ENCODE peak calls at places on chromosomes 11 and 22, in five cellular contexts. L is globus pallidus, S is mucosa of gallbladder, C is occipital lobe, T is COLO829. N is an unnamed sample.

GRCh38 chr11:12201016-12201985 is 90.9 kb downstream of the MICAL2 start:
- DNase-seq in L (no peak), T (no peak), S (no peak), C (peak), N (peak)

GRCh38 chr11:63805844-63806415 is 7.3 kb upstream of the SPINDOC start:
- DNase-seq in T (no peak), L (no peak), S (no peak), C (no peak), N (no peak)

GRCh38 chr11:134524201-134524600 is 112.2 kb upstream of the B3GAT1 start:
- DNase-seq in T (no peak), S (no peak), C (no peak), L (no peak), N (peak)

GRCh38 chr11:110720646-110721283 is 8.5 kb upstream of the ARHGAP20 start:
- DNase-seq in T (no peak), L (no peak), S (no peak), C (no peak), N (no peak)

GRCh38 chr22:34301569-34301968 is 381.3 kb upstream of the LARGE1 start:
- DNase-seq in S (no peak), T (no peak), C (no peak), L (no peak), N (no peak)

GRCh38 chr11:63478896-63479295 is 12.1 kb downstream of the PLAAT5 start:
- DNase-seq in S (peak), C (peak), L (peak), T (peak), N (peak)

GRCh38 chr11:60563553-60564235 is 48.5 kb downstream of the MS4A13 start:
- DNase-seq in T (peak), S (no peak), L (no peak), C (no peak), N (no peak)

GRCh38 chr22:16695261-16695660 is 102.7 kb upstream of the CCT8L2 start:
- DNase-seq in T (no peak), L (no peak), S (no peak), C (no peak), N (no peak)

GRCh38 chr22:24601217-24602104 is 1.5 kb upstream of the GGT1 start:
- DNase-seq in C (no peak), L (no peak), T (no peak), S (peak), N (no peak)

GRCh38 chr22:39634530-39635399 is 64.2 kb downstream of the CACNA1I start:
- DNase-seq in L (no peak), T (peak), C (peak), S (peak), N (no peak)

GRCh38 chr22:31474743-31475142 is 14.9 kb downstream of the EIF4ENIF1 start:
- DNase-seq in T (no peak), C (no peak), L (no peak), S (no peak), N (no peak)

GRCh38 chr11:8832571-8833260 is 78.3 kb upstream of the AKIP1 start:
- DNase-seq in C (no peak), S (no peak), L (no peak), T (no peak), N (no peak)

GRCh38 chr11:87176044-87176443 is 138.3 kb downstream of the TMEM135 start:
- DNase-seq in C (no peak), L (no peak), S (no peak), T (no peak), N (no peak)

GRCh38 chr11:120027546-120028180 is 110.2 kb downstream of the TRIM29 start:
- DNase-seq in S (no peak), T (no peak), L (no peak), C (no peak), N (no peak)

GRCh38 chr11:110763249-110764011 is 51.2 kb upstream of the ARHGAP20 start:
- DNase-seq in L (no peak), T (peak), C (no peak), S (peak), N (peak)

GRCh38 chr11:19730373-19730772 is 17.7 kb downstream of the NAV2 start:
- DNase-seq in C (peak), T (no peak), L (peak), S (no peak), N (peak)

GRCh38 chr22:42933783-42934144 is 76.7 kb upstream of the ARFGAP3 start:
- DNase-seq in C (no peak), L (no peak), T (peak), S (no peak), N (no peak)

GRCh38 chr11:120128392-120129172 is 9.3 kb downstream of the TRIM29 start:
- DNase-seq in C (no peak), S (peak), T (no peak), L (no peak), N (peak)

GRCh38 chr22:24698266-24698926 is 76.1 kb downstream of the PIWIL3 start:
- DNase-seq in T (no peak), S (no peak), C (no peak), L (no peak), N (no peak)

GRCh38 chr11:293293-293851 is 4.4 kb downstream of the PGGHG start:
- DNase-seq in T (no peak), S (no peak), L (no peak), C (no peak), N (peak)

GRCh38 chr11:65329944-65330403 is 3.7 kb upstream of the DPF2 start:
- DNase-seq in L (peak), T (peak), C (peak), S (peak), N (peak)

GRCh38 chr11:76424379-76424778 is 20.4 kb upstream of the EMSY start:
- DNase-seq in S (no peak), T (no peak), C (no peak), L (no peak), N (no peak)

GRCh38 chr22:33659423-33659822 is 260.9 kb downstream of the LARGE1 start:
- DNase-seq in T (no peak), L (peak), C (no peak), S (no peak), N (no peak)

GRCh38 chr11:12110714-12111481 is 508 bp downstream of the MICAL2 start:
- DNase-seq in L (no peak), T (no peak), C (no peak), S (no peak), N (peak)

GRCh38 chr11:1278766-1279673 is 30.4 kb downstream of the TOLLIP start:
- DNase-seq in S (no peak), T (no peak), C (no peak), L (no peak), N (no peak)

GRCh38 chr11:61151545-61152252 is 9.5 kb downstream of the VPS37C start:
- DNase-seq in C (no peak), T (no peak), L (no peak), S (no peak), N (peak)

GRCh38 chr22:28920757-28921584 is 37.6 kb downstream of the ZNRF3 start:
- DNase-seq in C (no peak), L (no peak), S (no peak), T (no peak), N (peak)

GRCh38 chr11:59960502-59961381 is 3.1 kb upstream of the OOSP4A start:
- DNase-seq in T (no peak), S (no peak), C (no peak), L (no peak), N (no peak)

GRCh38 chr22:19974935-19975706 is 33.5 kb upstream of the TXNRD2 start:
- DNase-seq in T (no peak), L (no peak), C (no peak), S (no peak), N (no peak)

GRCh38 chr11:35337919-35338316 is 81.4 kb downstream of the SLC1A2 start:
- DNase-seq in C (no peak), T (peak), S (no peak), L (no peak), N (no peak)

GRCh38 chr11:125995313-125995712 is 49.5 kb downstream of the VSIG10L2 start:
- DNase-seq in L (no peak), S (no peak), C (no peak), T (no peak), N (no peak)

GRCh38 chr11:2698386-2699184 is 1.2 kb downstream of the KCNQ1OT1 start:
- DNase-seq in L (no peak), C (no peak), S (no peak), T (no peak), N (peak)

GRCh38 chr22:22697377-22698120 is 53.1 kb downstream of the GGTLC2 start:
- DNase-seq in T (no peak), L (no peak), C (no peak), S (no peak), N (no peak)

N was measured in aorta.